ENCODE peak calls at places on chromosomes 2 and 18, in nine cellular contexts. V, D, O, L, T, X, Y, N and F are unnamed samples.

GRCh38 chr2:41966920-41967319 is 80.9 kb upstream of the PKDCC start:
- DNase-seq in V (no peak), D (no peak), O (no peak), L (no peak), T (no peak), X (no peak), Y (no peak), N (no peak), F (no peak)

GRCh38 chr2:148528356-148529064 is 116.0 kb upstream of the EPC2 start:
- DNase-seq in V (no peak), D (no peak), O (no peak), L (no peak), T (no peak), X (no peak), Y (no peak), N (no peak), F (no peak)

GRCh38 chr18:48922801-48923730 is 27.7 kb downstream of the SMAD7 start:
- DNase-seq in V (peak; percentile 76), D (no peak), O (peak; percentile 58), L (no peak), T (peak; percentile 90), X (peak; percentile 79), Y (no peak), N (no peak), F (no peak)

GRCh38 chr2:45691152-45691551 is 39.7 kb downstream of the PRKCE start:
- DNase-seq in V (no peak), D (no peak), O (no peak), L (no peak), T (no peak), X (no peak), Y (no peak), N (no peak), F (no peak)

GRCh38 chr2:49940616-49941015 is 786.3 kb upstream of the FSHR start:
- DNase-seq in V (no peak), D (no peak), O (no peak), L (no peak), T (no peak), X (no peak), Y (no peak), N (no peak), F (no peak)

GRCh38 chr2:73254343-73255006 is 20.4 kb downstream of the CCT7 start:
- DNase-seq in V (no peak), D (no peak), O (no peak), L (no peak), T (no peak), X (no peak), Y (no peak), N (no peak), F (no peak)

GRCh38 chr2:48496867-48497266 is 33.1 kb upstream of the STON1 start:
- DNase-seq in V (no peak), D (no peak), O (no peak), L (no peak), T (no peak), X (peak; percentile 88), Y (no peak), N (no peak), F (no peak)

GRCh38 chr2:9809448-9810088 is 33.7 kb upstream of the TAF1B start:
- DNase-seq in V (no peak), D (no peak), O (peak; percentile 24), L (no peak), T (no peak), X (no peak), Y (no peak), N (no peak), F (peak; percentile 36)

GRCh38 chr2:188158337-188159100 is 133.2 kb upstream of the GULP1 start:
- DNase-seq in V (no peak), D (no peak), O (no peak), L (no peak), T (no peak), X (peak; percentile 22), Y (no peak), N (no peak), F (no peak)

GRCh38 chr18:78794031-78794430 is 185.6 kb upstream of the SALL3 start:
- DNase-seq in V (no peak), D (no peak), O (no peak), L (no peak), T (peak; percentile 37), X (no peak), Y (no peak), N (no peak), F (no peak)

GRCh38 chr2:119292226-119292625 is 68.6 kb downstream of the STEAP3 start:
- DNase-seq in V (no peak), D (no peak), O (no peak), L (no peak), T (no peak), X (no peak), Y (no peak), N (no peak), F (peak; percentile 22)

GRCh38 chr2:215698566-215698965 is 262.7 kb upstream of the FN1 start:
- DNase-seq in V (no peak), D (no peak), O (no peak), L (no peak), T (no peak), X (peak; percentile 81), Y (no peak), N (peak; percentile 61), F (no peak)

GRCh38 chr2:19754907-19755306 is 146.9 kb downstream of the TTC32 start:
- DNase-seq in V (no peak), D (no peak), O (no peak), L (no peak), T (no peak), X (peak; percentile 50), Y (no peak), N (no peak), F (no peak)

GRCh38 chr2:2763351-2763997 is 432.4 kb upstream of the MYT1L start:
- DNase-seq in V (no peak), D (no peak), O (no peak), L (no peak), T (peak; percentile 53), X (no peak), Y (no peak), N (no peak), F (no peak)

GRCh38 chr2:147846382-147847081 is 1.7 kb downstream of the ACVR2A start:
- DNase-seq in V (no peak), D (no peak), O (no peak), L (no peak), T (no peak), X (peak; percentile 19), Y (no peak), N (peak; percentile 14), F (no peak)

GRCh38 chr2:142693171-142693950 is 184.1 kb upstream of the KYNU start:
- DNase-seq in V (no peak), D (no peak), O (no peak), L (no peak), T (no peak), X (no peak), Y (no peak), N (no peak), F (no peak)

GRCh38 chr2:60230037-60230436 is 323.4 kb downstream of the BCL11A start:
- DNase-seq in V (no peak), D (no peak), O (no peak), L (no peak), T (peak; percentile 34), X (no peak), Y (no peak), N (no peak), F (no peak)

GRCh38 chr2:143026411-143027054 is 102.7 kb upstream of the ARHGAP15 start:
- DNase-seq in V (peak; percentile 33), D (no peak), O (no peak), L (no peak), T (peak; percentile 58), X (no peak), Y (no peak), N (no peak), F (no peak)

GRCh38 chr2:47049502-47049901 is 105.6 kb downstream of the STPG4 start:
- DNase-seq in V (no peak), D (no peak), O (no peak), L (no peak), T (peak; percentile 10), X (no peak), Y (no peak), N (no peak), F (no peak)

GRCh38 chr2:216206041-216206699 is 97.0 kb downstream of the XRCC5 start:
- DNase-seq in V (no peak), D (no peak), O (no peak), L (no peak), T (no peak), X (no peak), Y (no peak), N (no peak), F (no peak)